ENCODE peak calls at places on chromosome 15, in ten cellular contexts. O is tibial nerve, R is AG09319, B is mesothelial cell of epicardium, U is adrenal gland, K is AG04450, M is ovary, Y is kidney epithelial cell, G is brain microvascular endothelial cell, J is H9. L is an unnamed sample.

GRCh38 chr15:62389887-62390792 is 225.1 kb upstream of the C2CD4B start:
- DNase-seq in O (peak; percentile 20), R (peak; percentile 37), B (peak; percentile 59), U (peak; percentile 63), K (no peak), M (peak; percentile 73), Y (peak; percentile 10), G (peak; percentile 36), J (peak; percentile 69), L (peak; percentile 79)

GRCh38 chr15:80567721-80568157 is 127.4 kb upstream of the ABHD17C start:
- DNase-seq in O (peak; percentile 23), R (peak; percentile 85), B (no peak), U (peak; percentile 71), K (peak; percentile 73), M (peak; percentile 48), Y (peak; percentile 26), G (peak; percentile 77), J (peak; percentile 83), L (peak; percentile 53)

GRCh38 chr15:99961011-99961441 is 227.8 kb upstream of the LYSMD4 start:
- DNase-seq in O (no peak), R (no peak), B (no peak), U (peak; percentile 69), K (no peak), M (no peak), Y (no peak), G (peak; percentile 41), J (peak; percentile 72), L (no peak)

GRCh38 chr15:79090487-79091203 is at the start of gene RASGRF1:
- DNase-seq in O (no peak), R (no peak), B (no peak), U (no peak), K (no peak), M (no peak), Y (no peak), G (no peak), J (peak; percentile 73), L (peak; percentile 45)

GRCh38 chr15:31387483-31388118 is 61.0 kb downstream of the KLF13 start:
- DNase-seq in O (no peak), R (no peak), B (no peak), U (peak; percentile 73), K (no peak), M (no peak), Y (no peak), G (no peak), J (no peak), L (no peak)

GRCh38 chr15:35886765-35887164 is 340.8 kb upstream of the DPH6 start:
- DNase-seq in O (no peak), R (no peak), B (no peak), U (no peak), K (no peak), M (no peak), Y (no peak), G (no peak), J (no peak), L (no peak)

GRCh38 chr15:43808960-43809678 is 8.7 kb downstream of the HYPK start:
- DNase-seq in O (no peak), R (no peak), B (no peak), U (no peak), K (no peak), M (peak; percentile 0), Y (no peak), G (no peak), J (no peak), L (no peak)

GRCh38 chr15:31345606-31346366 is 19.2 kb downstream of the KLF13 start:
- DNase-seq in O (no peak), R (no peak), B (no peak), U (no peak), K (no peak), M (no peak), Y (no peak), G (no peak), J (no peak), L (no peak)

GRCh38 chr15:99454941-99455795 is 110.6 kb upstream of the MEF2A start:
- DNase-seq in O (peak; percentile 64), R (peak; percentile 67), B (no peak), U (peak; percentile 78), K (peak; percentile 92), M (peak; percentile 78), Y (peak; percentile 84), G (peak; percentile 96), J (no peak), L (no peak)

GRCh38 chr15:31437686-31438085 is 111.1 kb downstream of the KLF13 start:
- DNase-seq in O (no peak), R (no peak), B (no peak), U (no peak), K (no peak), M (no peak), Y (no peak), G (no peak), J (no peak), L (no peak)

DNA sequence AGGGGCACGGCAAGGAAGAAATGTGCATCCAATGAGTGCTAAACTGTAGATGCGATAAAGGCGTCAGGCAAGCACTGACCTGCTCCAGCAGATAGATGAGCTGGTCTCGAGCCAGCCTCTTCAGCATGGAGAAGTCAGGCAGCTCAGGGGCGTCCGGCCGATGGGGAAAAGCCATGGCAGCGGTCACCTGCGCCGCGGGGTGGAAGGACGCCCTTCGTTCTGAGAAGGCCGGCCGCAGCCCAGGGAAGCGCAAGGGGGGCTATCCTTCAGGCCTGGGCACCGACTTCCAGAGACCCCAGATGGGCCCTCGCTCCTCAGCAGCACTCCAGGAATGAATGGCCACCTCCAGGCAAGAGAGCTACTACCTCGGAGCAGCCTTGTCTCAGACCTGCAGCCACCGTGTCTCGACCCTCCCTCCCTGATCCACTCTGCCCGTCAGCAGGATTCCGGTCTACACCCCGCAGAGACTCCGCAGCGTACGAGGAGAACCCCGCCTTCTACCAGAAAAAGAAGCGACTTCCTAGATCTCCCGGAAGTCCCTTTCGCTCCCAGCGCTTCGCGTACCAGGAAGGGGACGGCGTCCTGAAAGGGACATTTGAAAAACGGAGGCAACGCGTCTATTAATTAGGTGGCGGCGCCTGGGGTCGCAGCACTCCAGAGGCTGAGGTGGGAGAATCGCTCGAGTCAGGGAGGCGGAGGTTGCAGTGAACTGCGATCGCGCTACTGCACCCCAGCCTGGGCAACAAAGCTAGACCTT is at the start of gene VPS33B:
- DNase-seq in O (peak; percentile 62), R (peak; percentile 28), B (peak; percentile 41), U (peak; percentile 85), K (peak; percentile 36), M (peak; percentile 81), Y (peak; percentile 50), G (peak; percentile 73), J (peak; percentile 92), L (peak; percentile 75)
- TF ChIP-seq CTCF in O (no peak), R (no peak), B (no peak), U (no peak), K (no peak), M (no peak), Y (no peak), G (no peak), J (no peak), L (no peak)

GRCh38 chr15:57457726-57458125 is 81.4 kb downstream of the CGNL1 start:
- DNase-seq in O (no peak), R (no peak), B (no peak), U (no peak), K (no peak), M (no peak), Y (no peak), G (no peak), J (no peak), L (no peak)
- TF ChIP-seq CTCF in O (no peak), R (no peak), B (no peak), U (no peak), K (no peak), M (no peak), Y (no peak), G (no peak), J (no peak), L (no peak)

GRCh38 chr15:65028921-65029735 is at the start of gene MTFMT:
- DNase-seq in O (peak; percentile 89), R (no peak), B (peak; percentile 84), U (peak; percentile 93), K (no peak), M (peak; percentile 96), Y (no peak), G (peak; percentile 62), J (peak; percentile 89), L (peak; percentile 97)
- TF ChIP-seq CTCF in O (no peak), R (no peak), B (no peak), U (no peak), K (no peak), M (peak; percentile 14), Y (no peak), G (no peak), J (no peak), L (no peak)

DNA sequence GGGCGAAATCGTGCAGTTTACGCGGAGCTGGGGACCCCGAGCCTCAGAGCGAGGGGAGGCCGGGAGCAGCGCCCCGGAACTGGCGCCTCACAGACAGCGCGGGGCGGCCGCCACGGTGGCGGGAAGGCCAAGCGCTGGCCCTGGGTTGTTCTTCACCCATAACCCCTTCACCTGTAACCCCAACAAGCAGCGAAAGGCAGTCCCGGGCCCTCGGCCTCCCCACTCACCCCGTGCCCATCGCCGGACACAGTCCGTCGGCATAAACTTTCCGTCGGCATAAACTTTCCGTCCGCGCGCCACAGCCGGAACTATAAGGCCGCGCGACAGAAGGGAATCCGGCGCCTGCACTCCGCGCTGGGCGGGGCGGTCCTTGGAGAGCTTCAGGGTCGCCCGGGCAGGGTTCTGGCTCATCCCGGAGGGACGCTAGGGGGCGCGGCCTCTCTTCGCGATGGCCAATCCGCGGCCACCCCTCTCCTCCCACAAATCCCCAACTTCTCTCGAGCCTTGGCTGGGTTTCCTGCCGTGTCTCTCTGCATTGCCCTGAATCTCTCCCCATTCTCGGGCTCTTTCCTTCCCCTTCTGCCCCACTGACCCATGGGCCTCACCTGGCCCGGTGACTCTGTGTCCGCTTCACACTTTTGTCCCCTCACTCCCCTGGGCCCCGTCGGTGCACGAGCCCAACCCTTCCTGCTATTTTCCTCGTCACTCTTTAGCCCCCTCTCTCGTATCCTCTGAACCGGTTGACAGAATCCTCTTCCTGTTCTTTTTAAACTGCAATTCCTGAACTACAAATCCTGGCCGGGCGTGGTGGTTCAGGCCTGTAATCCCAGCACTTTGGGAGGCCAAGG is at the start of gene INTS14:
- DNase-seq in O (peak; percentile 96), R (peak; percentile 92), B (peak; percentile 95), U (peak; percentile 99), K (peak; percentile 89), M (peak; percentile 98), Y (peak; percentile 67), G (peak; percentile 95), J (peak; percentile 98), L (peak; percentile 99)
- TF ChIP-seq CTCF in O (peak; percentile 65), R (peak; percentile 39), B (peak; percentile 77), U (peak; percentile 36), K (peak; percentile 46), M (peak; percentile 77), Y (peak; percentile 65), G (peak; percentile 62), J (peak; percentile 74), L (peak; percentile 53)

GRCh38 chr15:74406992-74407705 is 26.6 kb downstream of the SEMA7A start:
- DNase-seq in O (no peak), R (peak; percentile 64), B (no peak), U (no peak), K (peak; percentile 74), M (peak; percentile 64), Y (peak; percentile 91), G (peak; percentile 85), J (no peak), L (peak; percentile 66)
- TF ChIP-seq CTCF in O (no peak), R (no peak), B (no peak), U (no peak), K (no peak), M (no peak), Y (peak; percentile 21), G (peak; percentile 15), J (no peak), L (no peak)

GRCh38 chr15:75455424-75455981 is 4.0 kb upstream of the SIN3A start:
- DNase-seq in O (peak; percentile 83), R (no peak), B (peak; percentile 81), U (peak; percentile 89), K (peak; percentile 36), M (peak; percentile 89), Y (no peak), G (peak; percentile 68), J (peak; percentile 85), L (peak; percentile 89)
- TF ChIP-seq CTCF in O (no peak), R (no peak), B (no peak), U (no peak), K (no peak), M (peak; percentile 4), Y (no peak), G (no peak), J (no peak), L (no peak)